ENCODE peak calls at places on chromosomes 6 and 20, in ten cellular contexts. N, K, O, L, R, Z, B, F, A and U are unnamed samples.

GRCh38 chr6:88650029-88650619 is 313.3 kb downstream of the RNGTT start:
- DNase-seq in N (no peak), K (no peak), O (peak), L (no peak), R (no peak), Z (no peak), B (peak), F (no peak), A (no peak), U (no peak)

GRCh38 chr6:139423037-139423698 is 48.7 kb upstream of the CITED2 start:
- DNase-seq in N (no peak), K (no peak), O (no peak), L (no peak), R (no peak), Z (no peak), B (no peak), F (no peak), A (no peak), U (no peak)

GRCh38 chr6:167925011-167925410 is 72.5 kb upstream of the KIF25 start:
- DNase-seq in N (no peak), K (no peak), O (peak), L (no peak), R (no peak), Z (no peak), B (no peak), F (no peak), A (no peak), U (no peak)

GRCh38 chr20:15949391-15949790 is 623.9 kb downstream of the KIF16B start:
- DNase-seq in N (no peak), K (peak), O (no peak), L (no peak), R (no peak), Z (no peak), B (no peak), F (no peak), A (no peak), U (no peak)

GRCh38 chr6:146543940-146544661 is 468 bp downstream of the RAB32 start:
- DNase-seq in N (peak), K (peak), O (no peak), L (no peak), R (peak), Z (peak), B (peak), F (peak), A (peak), U (no peak)

GRCh38 chr6:5753187-5753586 is 253.5 kb downstream of the NRN1 start:
- DNase-seq in N (no peak), K (no peak), O (no peak), L (no peak), R (no peak), Z (no peak), B (no peak), F (no peak), A (no peak), U (no peak)

GRCh38 chr20:20548527-20549266 is 163.7 kb downstream of the RALGAPA2 start:
- DNase-seq in N (no peak), K (no peak), O (no peak), L (no peak), R (no peak), Z (peak), B (no peak), F (no peak), A (no peak), U (no peak)

GRCh38 chr6:16477367-16478149 is 239.2 kb downstream of the GMPR start:
- DNase-seq in N (no peak), K (no peak), O (no peak), L (no peak), R (peak), Z (no peak), B (no peak), F (peak), A (no peak), U (no peak)

GRCh38 chr20:51363813-51364212 is 178.7 kb downstream of the NFATC2 start:
- DNase-seq in N (no peak), K (no peak), O (no peak), L (no peak), R (no peak), Z (no peak), B (no peak), F (no peak), A (no peak), U (no peak)

GRCh38 chr6:130796313-130796905 is 30.8 kb upstream of the SMLR1 start:
- DNase-seq in N (no peak), K (no peak), O (no peak), L (no peak), R (no peak), Z (no peak), B (peak), F (peak), A (no peak), U (no peak)

GRCh38 chr6:123529843-123530242 is 106.9 kb downstream of the TRDN start:
- DNase-seq in N (no peak), K (no peak), O (no peak), L (no peak), R (no peak), Z (no peak), B (peak), F (no peak), A (no peak), U (no peak)

GRCh38 chr20:15882553-15882952 is 690.7 kb downstream of the KIF16B start:
- DNase-seq in N (no peak), K (no peak), O (no peak), L (no peak), R (no peak), Z (no peak), B (no peak), F (no peak), A (no peak), U (no peak)

GRCh38 chr6:72650081-72650745 is 28.3 kb downstream of the KCNQ5 start:
- DNase-seq in N (no peak), K (no peak), O (no peak), L (no peak), R (no peak), Z (no peak), B (peak), F (no peak), A (no peak), U (no peak)

GRCh38 chr6:151325075-151326050 is 66.0 kb downstream of the ZBTB2 start:
- DNase-seq in N (peak), K (peak), O (no peak), L (peak), R (peak), Z (peak), B (peak), F (peak), A (peak), U (no peak)

GRCh38 chr20:50192364-50193168 is 1.9 kb downstream of the CEBPB start:
- DNase-seq in N (peak), K (peak), O (peak), L (peak), R (peak), Z (peak), B (peak), F (peak), A (peak), U (peak)

GRCh38 chr6:3315841-3316240 is 57.1 kb downstream of the PSMG4 start:
- DNase-seq in N (no peak), K (no peak), O (no peak), L (no peak), R (no peak), Z (no peak), B (peak), F (no peak), A (no peak), U (no peak)

GRCh38 chr20:49385471-49385870 is 97.0 kb downstream of the KCNB1 start:
- DNase-seq in N (no peak), K (peak), O (no peak), L (no peak), R (no peak), Z (peak), B (peak), F (no peak), A (no peak), U (no peak)

GRCh38 chr6:15301179-15302006 is 55.5 kb downstream of the JARID2 start:
- DNase-seq in N (no peak), K (no peak), O (no peak), L (no peak), R (no peak), Z (no peak), B (no peak), F (no peak), A (no peak), U (no peak)

GRCh38 chr6:83696674-83697073 is 12.2 kb downstream of the SNAP91 start:
- DNase-seq in N (no peak), K (no peak), O (no peak), L (no peak), R (no peak), Z (no peak), B (no peak), F (no peak), A (no peak), U (no peak)

GRCh38 chr6:142275146-142276006 is 26.4 kb upstream of the ADGRG6 start:
- DNase-seq in N (no peak), K (no peak), O (peak), L (no peak), R (no peak), Z (no peak), B (peak), F (no peak), A (no peak), U (no peak)

GRCh38 chr6:134589512-134589911 is 271.6 kb upstream of the SGK1 start:
- DNase-seq in N (no peak), K (no peak), O (peak), L (no peak), R (no peak), Z (no peak), B (peak), F (no peak), A (no peak), U (no peak)

GRCh38 chr20:8601542-8601912 is 467.4 kb upstream of the PLCB4 start:
- DNase-seq in N (no peak), K (no peak), O (no peak), L (no peak), R (no peak), Z (no peak), B (no peak), F (no peak), A (no peak), U (no peak)

GRCh38 chr6:8983202-8983688 is 547.9 kb upstream of the SLC35B3 start:
- DNase-seq in N (peak), K (peak), O (peak), L (peak), R (peak), Z (peak), B (peak), F (peak), A (peak), U (peak)

GRCh38 chr6:47117314-47117713 is 75.2 kb upstream of the ADGRF1 start:
- DNase-seq in N (no peak), K (no peak), O (no peak), L (no peak), R (no peak), Z (peak), B (no peak), F (no peak), A (no peak), U (no peak)

GRCh38 chr20:4063631-4064030 is 48.3 kb upstream of the RNF24 start:
- DNase-seq in N (no peak), K (no peak), O (no peak), L (no peak), R (no peak), Z (no peak), B (peak), F (no peak), A (no peak), U (no peak)

GRCh38 chr6:134574491-134574890 is 256.6 kb upstream of the SGK1 start:
- DNase-seq in N (no peak), K (no peak), O (no peak), L (no peak), R (no peak), Z (no peak), B (no peak), F (no peak), A (no peak), U (no peak)

GRCh38 chr20:38231786-38232130 is 28.8 kb downstream of the KIAA1755 start:
- DNase-seq in N (no peak), K (no peak), O (no peak), L (peak), R (no peak), Z (no peak), B (peak), F (peak), A (peak), U (no peak)

GRCh38 chr20:56343861-56344381 is 14.9 kb upstream of the FAM210B start:
- DNase-seq in N (peak), K (peak), O (no peak), L (peak), R (peak), Z (no peak), B (peak), F (peak), A (no peak), U (peak)

GRCh38 chr6:145705561-145705960 is 29.8 kb downstream of the EPM2A start:
- DNase-seq in N (no peak), K (no peak), O (no peak), L (no peak), R (no peak), Z (no peak), B (peak), F (no peak), A (no peak), U (no peak)

GRCh38 chr20:17500826-17501225 is 30.4 kb downstream of the BFSP1 start:
- DNase-seq in N (no peak), K (no peak), O (no peak), L (no peak), R (peak), Z (no peak), B (no peak), F (no peak), A (no peak), U (no peak)

GRCh38 chr6:85614780-85615179 is 21.1 kb upstream of the SNX14 start:
- DNase-seq in N (no peak), K (no peak), O (no peak), L (no peak), R (no peak), Z (no peak), B (no peak), F (no peak), A (no peak), U (no peak)

GRCh38 chr6:154783229-154783628 is 50.0 kb downstream of the SCAF8 start:
- DNase-seq in N (no peak), K (no peak), O (no peak), L (no peak), R (no peak), Z (no peak), B (no peak), F (no peak), A (no peak), U (no peak)

GRCh38 chr6:109370336-109370735 is 11.9 kb downstream of the CD164 start:
- DNase-seq in N (no peak), K (no peak), O (no peak), L (no peak), R (no peak), Z (no peak), B (no peak), F (no peak), A (no peak), U (no peak)

GRCh38 chr6:161354956-161355355 is 81.1 kb upstream of the AGPAT4 start:
- DNase-seq in N (no peak), K (no peak), O (no peak), L (no peak), R (no peak), Z (no peak), B (no peak), F (no peak), A (no peak), U (no peak)

GRCh38 chr6:110053395-110054240 is 75.5 kb downstream of the GPR6 start:
- DNase-seq in N (peak), K (peak), O (peak), L (no peak), R (no peak), Z (peak), B (peak), F (no peak), A (no peak), U (no peak)

GRCh38 chr6:47083586-47084047 is 41.5 kb upstream of the ADGRF1 start:
- DNase-seq in N (peak), K (no peak), O (peak), L (peak), R (peak), Z (peak), B (peak), F (peak), A (peak), U (no peak)

GRCh38 chr6:167699141-167700036 is 127.3 kb upstream of the AFDN start:
- DNase-seq in N (peak), K (no peak), O (no peak), L (peak), R (peak), Z (no peak), B (peak), F (peak), A (peak), U (peak)

GRCh38 chr20:36314734-36315544 is 8.8 kb downstream of the DLGAP4 start:
- DNase-seq in N (no peak), K (no peak), O (no peak), L (no peak), R (peak), Z (peak), B (no peak), F (no peak), A (no peak), U (no peak)

GRCh38 chr20:11716239-11716944 is 201.3 kb upstream of the BTBD3 start:
- DNase-seq in N (no peak), K (peak), O (peak), L (no peak), R (no peak), Z (peak), B (peak), F (no peak), A (no peak), U (no peak)
- TF ChIP-seq CTCF in N (no peak), K (peak), O (peak), L (no peak), R (no peak), Z (peak), B (peak), F (peak), A (no peak), U (no peak)

DNA sequence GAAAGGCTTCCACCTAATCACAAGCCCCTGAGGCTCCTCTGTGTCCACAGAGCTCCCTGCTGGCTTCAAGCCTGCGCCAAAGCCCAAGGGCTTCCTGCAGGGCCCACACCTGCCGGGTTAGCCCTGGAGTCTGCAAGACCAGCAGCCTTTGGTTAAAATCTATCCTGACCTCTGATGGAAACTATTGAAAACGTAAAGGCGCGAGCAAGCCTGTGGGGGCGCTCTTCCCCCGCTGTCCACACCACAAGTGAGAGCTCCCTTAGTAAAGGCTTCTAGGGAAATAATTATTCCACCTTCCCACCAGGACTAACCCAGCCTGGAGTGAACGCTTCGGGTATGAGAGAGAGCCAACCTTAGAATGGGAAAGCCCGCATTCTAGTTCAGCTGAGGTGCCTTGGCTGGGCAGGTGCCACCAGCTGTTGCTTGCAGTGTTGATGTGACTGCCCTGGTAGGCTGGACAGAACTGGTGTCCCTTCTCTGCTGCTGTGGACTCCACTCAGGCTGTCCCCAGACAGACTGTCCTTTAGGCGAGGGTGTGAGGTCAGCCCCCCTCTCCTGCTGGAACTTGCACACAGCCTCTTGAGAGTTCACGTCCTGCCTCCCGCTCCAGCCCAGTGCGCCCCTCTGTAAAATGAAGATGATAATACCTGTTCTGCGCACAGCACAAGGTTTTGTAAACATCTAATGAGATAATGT is 68.7 kb downstream of the SYTL3 start:
- DNase-seq in N (no peak), K (peak), O (no peak), L (no peak), R (no peak), Z (peak), B (peak), F (no peak), A (no peak), U (no peak)
- TF ChIP-seq CTCF in N (no peak), K (peak), O (peak), L (no peak), R (peak), Z (peak), B (peak), F (peak), A (peak), U (no peak)

GRCh38 chr20:34309691-34310090 is 6.5 kb upstream of the AHCY start:
- DNase-seq in N (no peak), K (no peak), O (no peak), L (no peak), R (no peak), Z (no peak), B (no peak), F (no peak), A (no peak), U (no peak)

GRCh38 chr20:34310481-34311117 is 7.4 kb upstream of the AHCY start:
- DNase-seq in N (no peak), K (no peak), O (no peak), L (no peak), R (no peak), Z (peak), B (no peak), F (no peak), A (no peak), U (no peak)

GRCh38 chr20:34312024-34312460 is 8.9 kb upstream of the AHCY start:
- DNase-seq in N (no peak), K (peak), O (no peak), L (no peak), R (no peak), Z (no peak), B (no peak), F (no peak), A (no peak), U (no peak)

GRCh38 chr20:34312544-34313217 is 9.5 kb upstream of the AHCY start:
- DNase-seq in N (peak), K (peak), O (peak), L (peak), R (peak), Z (peak), B (peak), F (peak), A (peak), U (peak)

GRCh38 chr20:34311118-34312023 is 8.2 kb upstream of the AHCY start:
- DNase-seq in N (peak), K (peak), O (no peak), L (peak), R (no peak), Z (peak), B (no peak), F (no peak), A (no peak), U (no peak)
- TF ChIP-seq CTCF in N (no peak), K (peak), O (peak), L (no peak), R (no peak), Z (peak), B (peak), F (peak), A (no peak), U (no peak)

DNA sequence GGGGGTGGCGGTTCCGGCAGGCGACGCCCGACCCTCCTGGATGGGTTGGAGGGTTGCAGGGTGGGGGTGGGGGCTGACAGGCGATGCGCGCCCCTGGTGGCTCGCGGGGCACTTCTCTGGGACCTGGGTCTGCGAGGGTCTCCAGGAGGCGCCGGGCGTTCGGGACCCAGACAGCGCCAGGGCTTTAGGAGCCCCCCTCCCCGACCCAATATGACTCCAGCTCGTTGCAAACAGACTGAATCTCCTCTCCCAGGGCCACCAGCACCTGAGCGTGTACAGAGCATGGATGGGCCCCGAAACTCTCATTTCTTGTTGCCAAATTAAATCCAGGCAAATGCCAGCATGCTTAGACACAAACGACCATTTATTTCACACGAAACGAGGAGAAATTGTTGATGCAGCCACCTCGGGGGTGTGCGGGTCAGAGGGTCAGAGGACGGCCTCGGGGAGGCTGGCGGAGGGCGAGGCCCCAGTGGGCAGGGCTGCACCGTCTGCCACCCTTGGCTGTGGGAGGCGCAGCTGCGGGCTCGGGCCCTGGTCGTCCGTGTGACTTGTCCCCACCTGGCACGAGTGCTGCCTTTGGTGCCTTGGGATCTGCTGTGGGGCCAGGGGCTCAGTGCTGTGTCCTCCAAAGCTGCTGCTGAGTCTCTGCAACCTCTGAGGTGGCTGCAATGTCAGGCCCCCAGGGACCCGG is 20.9 kb upstream of the GATA5 start:
- DNase-seq in N (no peak), K (peak), O (no peak), L (no peak), R (no peak), Z (no peak), B (no peak), F (no peak), A (no peak), U (peak)
- TF ChIP-seq CTCF in N (peak), K (peak), O (peak), L (peak), R (peak), Z (peak), B (peak), F (peak), A (peak), U (peak)

GRCh38 chr20:6641012-6641411 is 126.5 kb upstream of the BMP2 start:
- DNase-seq in N (no peak), K (no peak), O (no peak), L (no peak), R (no peak), Z (no peak), B (no peak), F (no peak), A (no peak), U (no peak)
- TF ChIP-seq CTCF in N (no peak), K (no peak), O (no peak), L (no peak), R (no peak), Z (peak), B (no peak), F (peak), A (no peak), U (no peak)